ENCODE peak calls at places on chromosomes 11 and 22, in nine cellular contexts. C, O, R, Y, T, P, B, X and A are unnamed samples.

GRCh38 chr11:955154-956049 is 29.7 kb downstream of the AP2A2 start:
- DNase-seq in O (no peak), R (no peak), P (no peak), T (no peak), X (no peak), Y (no peak), C (peak), B (no peak), A (no peak)

GRCh38 chr11:11973866-11974265 is 34.6 kb downstream of the DKK3 start:
- DNase-seq in Y (no peak), O (no peak), C (no peak), X (peak), P (no peak), T (no peak), R (no peak), B (no peak), A (no peak)

GRCh38 chr11:125263268-125263790 is 98.8 kb downstream of the PKNOX2 start:
- DNase-seq in P (peak), T (peak), Y (peak), X (peak), O (peak), R (peak), C (peak), B (no peak), A (peak)

GRCh38 chr11:61138940-61139339 is 22.3 kb downstream of the VPS37C start:
- DNase-seq in B (no peak), P (peak), R (no peak), T (no peak), C (no peak), X (no peak), Y (no peak), O (no peak), A (peak)

GRCh38 chr11:7955191-7955590 is 10.1 kb downstream of the NLRP10 start:
- DNase-seq in O (no peak), R (no peak), P (no peak), Y (no peak), X (no peak), C (no peak), B (no peak), T (no peak), A (no peak)

GRCh38 chr22:36198482-36198881 is 3.1 kb downstream of the APOL4 start:
- DNase-seq in Y (no peak), B (no peak), X (peak), T (no peak), P (no peak), R (no peak), C (no peak), O (no peak), A (no peak)

GRCh38 chr11:46391186-46391577 is 394 bp downstream of the CHRM4 start:
- DNase-seq in T (no peak), X (no peak), C (peak), R (no peak), B (no peak), P (no peak), O (no peak), Y (no peak), A (no peak)

GRCh38 chr22:26065847-26066246 is 103.4 kb upstream of the SEZ6L start:
- DNase-seq in O (no peak), X (no peak), B (no peak), T (no peak), P (no peak), Y (no peak), R (no peak), C (no peak), A (no peak)

GRCh38 chr11:114909866-114910265 is 231.5 kb downstream of the NXPE2 start:
- DNase-seq in X (no peak), T (peak), C (no peak), B (no peak), P (no peak), O (no peak), Y (no peak), R (no peak), A (no peak)

GRCh38 chr11:57248780-57249383 is 11.8 kb upstream of the APLNR start:
- DNase-seq in O (peak), P (peak), C (peak), T (peak), X (no peak), R (peak), Y (peak), B (peak), A (peak)

GRCh38 chr11:58772719-58773285 is 41.1 kb upstream of the GLYAT start:
- DNase-seq in O (no peak), P (no peak), R (no peak), C (no peak), X (no peak), Y (no peak), B (no peak), T (no peak), A (no peak)

GRCh38 chr11:33132510-33132909 is 28.8 kb downstream of the CSTF3 start:
- DNase-seq in C (no peak), B (no peak), P (no peak), X (no peak), R (no peak), Y (no peak), T (no peak), O (no peak), A (no peak)

GRCh38 chr11:96329419-96329818 is 13.6 kb downstream of the MAML2 start:
- DNase-seq in X (no peak), P (no peak), R (no peak), Y (no peak), T (no peak), O (no peak), B (no peak), C (no peak), A (no peak)

GRCh38 chr11:93735627-93736026 is 5.7 kb downstream of the TAF1D start:
- DNase-seq in C (no peak), P (no peak), T (no peak), X (no peak), B (no peak), Y (no peak), R (no peak), O (no peak), A (no peak)

GRCh38 chr11:130428271-130428670 is at the start of gene ADAMTS8:
- DNase-seq in B (no peak), Y (no peak), R (no peak), C (peak), X (no peak), O (no peak), T (peak), P (no peak), A (no peak)

GRCh38 chr11:116792869-116793475 is 1.3 kb upstream of the APOA5 start:
- DNase-seq in B (no peak), T (no peak), C (no peak), X (no peak), R (no peak), P (peak), O (no peak), Y (no peak), A (peak)

GRCh38 chr22:36588285-36588684 is 59.3 kb upstream of the EIF3D start:
- DNase-seq in C (no peak), B (no peak), P (no peak), R (no peak), O (no peak), Y (no peak), X (no peak), T (no peak), A (no peak)

GRCh38 chr22:37328017-37328416 is 45.7 kb downstream of the CYTH4 start:
- DNase-seq in R (no peak), X (no peak), C (no peak), P (peak), T (no peak), B (no peak), O (no peak), Y (no peak), A (peak)

GRCh38 chr11:61580292-61580888 is 486 bp downstream of the SYT7 start:
- DNase-seq in P (peak), O (no peak), C (no peak), T (no peak), R (no peak), B (no peak), Y (no peak), X (no peak), A (no peak)

GRCh38 chr11:103794262-103794661 is 242.2 kb upstream of the DDI1 start:
- DNase-seq in R (no peak), X (no peak), C (no peak), B (no peak), O (no peak), T (no peak), Y (no peak), P (no peak), A (peak)

GRCh38 chr11:33912405-33913361 is 20.8 kb upstream of the LMO2 start:
- DNase-seq in X (no peak), P (peak), O (no peak), R (peak), T (no peak), B (no peak), Y (no peak), C (no peak), A (peak)

GRCh38 chr11:20934521-20934920 is 265.1 kb downstream of the NELL1 start:
- DNase-seq in X (no peak), T (no peak), O (no peak), Y (no peak), B (no peak), P (no peak), C (no peak), R (no peak), A (no peak)

GRCh38 chr11:73330569-73331093 is 22.6 kb downstream of the ARHGEF17 start:
- DNase-seq in T (peak), C (peak), Y (no peak), P (peak), X (no peak), R (no peak), O (no peak), B (no peak), A (no peak)

GRCh38 chr11:117836077-117836960 is 11.8 kb upstream of the FXYD2 start:
- DNase-seq in Y (no peak), O (no peak), T (no peak), C (no peak), B (no peak), R (no peak), P (no peak), X (peak), A (no peak)

GRCh38 chr11:1336836-1337646 is 27.6 kb upstream of the TOLLIP start:
- DNase-seq in B (no peak), C (peak), P (peak), Y (peak), X (peak), T (no peak), R (peak), O (peak), A (no peak)